ENCODE peak calls at places on chromosome 1, in eight cellular contexts. One of them, this sample, is unnamed.
A peak's percentile ranks its signal among the peaks of the same experiment; 100 is the strongest.

GRCh38 chr1:165888552-165888920 is 61.1 kb downstream of the UCK2 start:
- DNase-seq in esophagus squamous epithelium: no peak
- DNase-seq in psoas muscle: no peak
- DNase-seq in AG04449: no peak
- DNase-seq in fibroblast of lung: no peak
- DNase-seq in AG09309: no peak
- DNase-seq in MM.1S: no peak
- DNase-seq in mesothelial cell of epicardium: no peak
- DNase-seq in this sample: no peak

GRCh38 chr1:108617724-108618056 is 43.2 kb downstream of the HENMT1 start:
- DNase-seq in esophagus squamous epithelium: no peak
- DNase-seq in psoas muscle: no peak
- DNase-seq in AG04449: no peak
- DNase-seq in fibroblast of lung: no peak
- DNase-seq in AG09309: no peak
- DNase-seq in MM.1S: no peak
- DNase-seq in mesothelial cell of epicardium: no peak
- DNase-seq in this sample: no peak

GRCh38 chr1:57066980-57067615 is 101.3 kb upstream of the C8B start:
- DNase-seq in esophagus squamous epithelium: no peak
- DNase-seq in psoas muscle: no peak
- DNase-seq in AG04449: no peak
- DNase-seq in fibroblast of lung: no peak
- DNase-seq in AG09309: no peak
- DNase-seq in MM.1S: no peak
- DNase-seq in mesothelial cell of epicardium: no peak
- DNase-seq in this sample: no peak

GRCh38 chr1:198932351-198932991 is 293.6 kb downstream of the PTPRC start:
- DNase-seq in esophagus squamous epithelium: no peak
- DNase-seq in psoas muscle: no peak
- DNase-seq in AG04449: no peak
- DNase-seq in fibroblast of lung: peak; percentile 53
- DNase-seq in AG09309: no peak
- DNase-seq in MM.1S: no peak
- DNase-seq in mesothelial cell of epicardium: no peak
- DNase-seq in this sample: no peak

GRCh38 chr1:16006010-16006409 is 2.0 kb downstream of the SRARP start:
- DNase-seq in esophagus squamous epithelium: no peak
- DNase-seq in psoas muscle: no peak
- DNase-seq in AG04449: no peak
- DNase-seq in fibroblast of lung: no peak
- DNase-seq in AG09309: no peak
- DNase-seq in MM.1S: no peak
- DNase-seq in mesothelial cell of epicardium: no peak
- DNase-seq in this sample: no peak

GRCh38 chr1:16438516-16438915 is 1.3 kb upstream of the SPATA21 start:
- DNase-seq in esophagus squamous epithelium: no peak
- DNase-seq in psoas muscle: no peak
- DNase-seq in AG04449: no peak
- DNase-seq in fibroblast of lung: no peak
- DNase-seq in AG09309: no peak
- DNase-seq in MM.1S: peak; percentile 16
- DNase-seq in mesothelial cell of epicardium: no peak
- DNase-seq in this sample: no peak

GRCh38 chr1:194297999-194298598 is 1111.7 kb upstream of the B3GALT2 start:
- DNase-seq in esophagus squamous epithelium: no peak
- DNase-seq in psoas muscle: no peak
- DNase-seq in AG04449: no peak
- DNase-seq in fibroblast of lung: no peak
- DNase-seq in AG09309: no peak
- DNase-seq in MM.1S: no peak
- DNase-seq in mesothelial cell of epicardium: no peak
- DNase-seq in this sample: no peak

GRCh38 chr1:8127201-8127641 is 101.1 kb upstream of the ERRFI1 start:
- DNase-seq in esophagus squamous epithelium: no peak
- DNase-seq in psoas muscle: no peak
- DNase-seq in AG04449: no peak
- DNase-seq in fibroblast of lung: no peak
- DNase-seq in AG09309: no peak
- DNase-seq in MM.1S: no peak
- DNase-seq in mesothelial cell of epicardium: no peak
- DNase-seq in this sample: no peak

GRCh38 chr1:114320586-114320985 is 166.9 kb upstream of the SYT6 start:
- DNase-seq in esophagus squamous epithelium: no peak
- DNase-seq in psoas muscle: no peak
- DNase-seq in AG04449: peak; percentile 63
- DNase-seq in fibroblast of lung: peak; percentile 97
- DNase-seq in AG09309: peak; percentile 53
- DNase-seq in MM.1S: no peak
- DNase-seq in mesothelial cell of epicardium: no peak
- DNase-seq in this sample: no peak

GRCh38 chr1:20709868-20710267 is 7.9 kb downstream of the KIF17 start:
- DNase-seq in esophagus squamous epithelium: no peak
- DNase-seq in psoas muscle: no peak
- DNase-seq in AG04449: no peak
- DNase-seq in fibroblast of lung: no peak
- DNase-seq in AG09309: no peak
- DNase-seq in MM.1S: no peak
- DNase-seq in mesothelial cell of epicardium: no peak
- DNase-seq in this sample: no peak

DNA sequence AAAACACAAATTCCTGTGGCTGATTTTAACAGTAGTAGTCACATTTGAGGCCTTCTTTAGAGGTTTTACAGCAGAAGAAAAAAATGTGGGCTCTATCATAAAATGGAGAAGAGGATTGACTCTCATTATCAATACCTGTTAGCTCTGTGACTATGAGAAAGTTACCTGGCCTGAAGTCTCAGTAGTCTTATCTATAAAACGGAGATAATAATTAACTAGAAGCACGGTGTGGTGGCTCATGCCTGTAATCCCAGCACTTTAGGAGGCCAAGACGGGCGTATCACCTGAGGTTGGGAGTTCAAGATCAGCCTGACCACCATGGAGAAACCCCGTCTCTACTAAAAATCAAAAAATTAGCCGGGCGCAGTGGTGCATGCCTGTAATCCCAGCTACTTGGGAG is 90.4 kb upstream of the PLPPR4 start:
- DNase-seq in esophagus squamous epithelium: no peak
- DNase-seq in psoas muscle: no peak
- DNase-seq in AG04449: no peak
- DNase-seq in fibroblast of lung: peak; percentile 11
- DNase-seq in AG09309: no peak
- DNase-seq in MM.1S: no peak
- DNase-seq in mesothelial cell of epicardium: no peak
- DNase-seq in this sample: no peak
- TF ChIP-seq CTCF in esophagus squamous epithelium: no peak
- TF ChIP-seq CTCF in psoas muscle: no peak
- TF ChIP-seq CTCF in AG04449: no peak
- TF ChIP-seq CTCF in fibroblast of lung: no peak
- TF ChIP-seq CTCF in AG09309: no peak
- TF ChIP-seq CTCF in MM.1S: no peak
- TF ChIP-seq CTCF in mesothelial cell of epicardium: no peak
- TF ChIP-seq CTCF in this sample: no peak

DNA sequence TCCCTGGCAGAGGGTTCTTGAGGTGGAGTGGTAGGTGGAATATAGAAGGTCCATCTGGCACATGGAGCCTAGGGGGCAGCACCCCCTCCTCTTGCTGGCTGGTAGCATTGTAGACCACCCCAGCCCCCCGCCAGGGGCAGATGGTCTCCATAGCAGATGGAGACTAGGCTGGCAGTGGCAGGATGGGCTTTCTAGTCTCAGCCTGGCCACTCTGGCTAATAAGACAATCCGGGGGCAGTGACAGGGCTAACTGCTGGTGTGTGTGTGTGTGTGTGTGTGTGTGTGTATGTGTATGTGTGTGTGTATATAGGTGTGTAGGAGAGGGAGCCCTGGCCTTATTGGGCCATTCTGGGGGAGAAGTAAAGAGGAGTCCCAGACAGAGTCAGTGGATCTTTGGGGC is 16.1 kb downstream of the UTP11 start:
- DNase-seq in esophagus squamous epithelium: no peak
- DNase-seq in psoas muscle: no peak
- DNase-seq in AG04449: no peak
- DNase-seq in fibroblast of lung: no peak
- DNase-seq in AG09309: no peak
- DNase-seq in MM.1S: peak; percentile 27
- DNase-seq in mesothelial cell of epicardium: no peak
- DNase-seq in this sample: no peak
- TF ChIP-seq CTCF in esophagus squamous epithelium: no peak
- TF ChIP-seq CTCF in psoas muscle: no peak
- TF ChIP-seq CTCF in AG04449: no peak
- TF ChIP-seq CTCF in fibroblast of lung: peak; percentile 3
- TF ChIP-seq CTCF in AG09309: no peak
- TF ChIP-seq CTCF in MM.1S: peak; percentile 23
- TF ChIP-seq CTCF in mesothelial cell of epicardium: no peak
- TF ChIP-seq CTCF in this sample: no peak

GRCh38 chr1:41417746-41418145 is 56.5 kb downstream of the FOXO6 start:
- DNase-seq in esophagus squamous epithelium: no peak
- DNase-seq in psoas muscle: no peak
- DNase-seq in AG04449: no peak
- DNase-seq in fibroblast of lung: no peak
- DNase-seq in AG09309: no peak
- DNase-seq in MM.1S: no peak
- DNase-seq in mesothelial cell of epicardium: no peak
- DNase-seq in this sample: no peak

GRCh38 chr1:41420351-41420750 is 59.1 kb downstream of the FOXO6 start:
- DNase-seq in esophagus squamous epithelium: no peak
- DNase-seq in psoas muscle: no peak
- DNase-seq in AG04449: no peak
- DNase-seq in fibroblast of lung: no peak
- DNase-seq in AG09309: no peak
- DNase-seq in MM.1S: no peak
- DNase-seq in mesothelial cell of epicardium: no peak
- DNase-seq in this sample: no peak

GRCh38 chr1:41417335-41417682 is 56.1 kb downstream of the FOXO6 start:
- DNase-seq in esophagus squamous epithelium: no peak
- DNase-seq in psoas muscle: no peak
- DNase-seq in AG04449: no peak
- DNase-seq in fibroblast of lung: no peak
- DNase-seq in AG09309: no peak
- DNase-seq in MM.1S: no peak
- DNase-seq in mesothelial cell of epicardium: no peak
- DNase-seq in this sample: no peak

GRCh38 chr1:41419584-41420295 is 58.5 kb downstream of the FOXO6 start:
- DNase-seq in esophagus squamous epithelium: no peak
- DNase-seq in psoas muscle: no peak
- DNase-seq in AG04449: no peak
- DNase-seq in fibroblast of lung: no peak
- DNase-seq in AG09309: no peak
- DNase-seq in MM.1S: no peak
- DNase-seq in mesothelial cell of epicardium: no peak
- DNase-seq in this sample: no peak

DNA sequence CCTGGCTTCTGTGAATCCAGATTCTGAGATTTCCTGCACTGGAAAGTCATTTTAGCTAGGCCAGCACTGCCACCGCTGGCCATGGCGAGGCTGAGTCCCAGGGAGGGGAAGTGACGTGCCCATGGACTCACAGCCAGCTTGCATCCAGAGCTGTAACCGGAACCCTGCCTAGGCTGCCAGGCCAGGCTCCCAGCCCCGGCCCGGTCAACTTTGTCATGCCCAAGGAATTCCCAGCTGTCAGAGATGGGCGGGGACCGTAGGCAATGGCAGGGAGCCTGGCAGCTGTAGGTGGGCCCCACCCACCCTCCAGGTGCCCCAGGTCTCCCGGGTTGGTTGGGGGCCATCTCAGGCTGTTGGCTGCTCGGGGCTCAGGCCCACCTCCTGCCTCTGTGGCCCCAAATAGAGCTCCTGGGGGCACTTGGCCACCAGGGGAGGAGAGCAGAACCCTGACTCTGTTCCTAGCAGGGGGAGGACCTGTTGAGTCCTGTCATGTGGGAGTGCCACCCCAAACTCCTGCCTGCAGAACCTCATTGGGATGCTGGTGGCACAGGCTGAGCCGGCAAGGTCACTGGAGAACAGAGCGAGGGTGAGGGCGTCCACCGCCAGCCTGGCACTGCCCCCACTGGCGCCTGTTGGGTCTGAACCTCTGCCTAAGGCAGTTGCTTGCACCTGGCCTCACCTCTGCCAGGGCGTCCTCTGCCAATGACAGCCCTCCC is 57.8 kb downstream of the FOXO6 start:
- DNase-seq in esophagus squamous epithelium: peak; percentile 7
- DNase-seq in psoas muscle: peak; percentile 95
- DNase-seq in AG04449: peak; percentile 37
- DNase-seq in fibroblast of lung: peak; percentile 89
- DNase-seq in AG09309: peak; percentile 58
- DNase-seq in MM.1S: no peak
- DNase-seq in mesothelial cell of epicardium: no peak
- DNase-seq in this sample: no peak
- TF ChIP-seq CTCF in esophagus squamous epithelium: peak; percentile 35
- TF ChIP-seq CTCF in psoas muscle: peak; percentile 17
- TF ChIP-seq CTCF in AG04449: peak; percentile 3
- TF ChIP-seq CTCF in fibroblast of lung: peak; percentile 10
- TF ChIP-seq CTCF in AG09309: peak; percentile 4
- TF ChIP-seq CTCF in MM.1S: no peak
- TF ChIP-seq CTCF in mesothelial cell of epicardium: no peak
- TF ChIP-seq CTCF in this sample: peak; percentile 10

GRCh38 chr1:61588736-61589381 is 136.1 kb downstream of the TM2D1 start:
- DNase-seq in esophagus squamous epithelium: no peak
- DNase-seq in psoas muscle: peak; percentile 28
- DNase-seq in AG04449: no peak
- DNase-seq in fibroblast of lung: peak; percentile 39
- DNase-seq in AG09309: no peak
- DNase-seq in MM.1S: peak; percentile 73
- DNase-seq in mesothelial cell of epicardium: peak; percentile 22
- DNase-seq in this sample: no peak
- TF ChIP-seq CTCF in esophagus squamous epithelium: peak; percentile 88
- TF ChIP-seq CTCF in psoas muscle: peak; percentile 70
- TF ChIP-seq CTCF in AG04449: peak; percentile 71
- TF ChIP-seq CTCF in fibroblast of lung: peak; percentile 86
- TF ChIP-seq CTCF in AG09309: peak; percentile 83
- TF ChIP-seq CTCF in MM.1S: peak; percentile 92
- TF ChIP-seq CTCF in mesothelial cell of epicardium: peak; percentile 69
- TF ChIP-seq CTCF in this sample: peak; percentile 88

This sample was measured in D721Med.